ENCODE peak calls at places on chromosome 15, in nine cellular contexts. N is caudate nucleus; X is HuH-7.5; O is A549; Q is progenitor cell of endocrine pancreas; T is SW480; V is CD4-positive, alpha-beta T cell; L is stimulated activated CD4-positive, alpha-beta T cell treated with anti-CD3 and anti-CD28 coated beads, Interleukin-12 subunit alpha, Interleukin-12 subunit beta, amount 100 ng/mL, for 24 hours; U is fibroblast of lung. J is an unnamed sample.

GRCh38 chr15:89489376-89489775 is 7.0 kb downstream of the RHCG start:
- DNase-seq in N (no peak), X (no peak), O (no peak), Q (no peak), T (no peak), V (no peak), L (no peak), U (no peak), J (no peak)

GRCh38 chr15:70763950-70764730 is 782 bp upstream of the UACA start:
- DNase-seq in N (no peak), X (no peak), O (no peak), Q (no peak), T (no peak), V (no peak), L (no peak), U (no peak), J (no peak)

GRCh38 chr15:57555270-57555669 is 36.4 kb upstream of the MYZAP start:
- DNase-seq in N (no peak), X (no peak), O (no peak), Q (no peak), T (no peak), V (no peak), L (no peak), U (peak; percentile 54), J (no peak)

GRCh38 chr15:95304116-95304873 is 1026.2 kb upstream of the NR2F2 start:
- DNase-seq in N (no peak), X (no peak), O (no peak), Q (no peak), T (no peak), V (no peak), L (no peak), U (peak; percentile 96), J (no peak)

GRCh38 chr15:75733761-75734651 is 21.4 kb upstream of the CSPG4 start:
- DNase-seq in N (no peak), X (no peak), O (no peak), Q (no peak), T (no peak), V (no peak), L (no peak), U (no peak), J (no peak)

GRCh38 chr15:37881237-37882013 is 53.0 kb upstream of the TMCO5A start:
- DNase-seq in N (no peak), X (no peak), O (no peak), Q (no peak), T (no peak), V (no peak), L (no peak), U (no peak), J (no peak)

GRCh38 chr15:67548862-67549651 is 6.6 kb downstream of the MAP2K5 start:
- DNase-seq in N (no peak), X (no peak), O (no peak), Q (no peak), T (no peak), V (no peak), L (no peak), U (no peak), J (no peak)

GRCh38 chr15:48061588-48061987 is 59.2 kb upstream of the SLC24A5 start:
- DNase-seq in N (no peak), X (no peak), O (no peak), Q (no peak), T (no peak), V (no peak), L (no peak), U (no peak), J (no peak)

GRCh38 chr15:74531144-74531811 is 9.7 kb upstream of the ARID3B start:
- DNase-seq in N (no peak), X (no peak), O (no peak), Q (no peak), T (peak; percentile 55), V (no peak), L (no peak), U (peak; percentile 69), J (no peak)

GRCh38 chr15:38130739-38131498 is 121.7 kb upstream of the SPRED1 start:
- DNase-seq in N (no peak), X (no peak), O (no peak), Q (no peak), T (peak; percentile 68), V (no peak), L (no peak), U (peak; percentile 99), J (no peak)

GRCh38 chr15:25684521-25685215 is 178.5 kb downstream of the ATP10A start:
- DNase-seq in N (no peak), X (no peak), O (no peak), Q (no peak), T (no peak), V (no peak), L (no peak), U (peak; percentile 57), J (no peak)

GRCh38 chr15:60155661-60156060 is 151.6 kb downstream of the FOXB1 start:
- DNase-seq in N (no peak), X (no peak), O (no peak), Q (no peak), T (no peak), V (no peak), L (no peak), U (peak; percentile 19), J (no peak)

GRCh38 chr15:90648137-90649070 is 68.7 kb upstream of the BLM start:
- DNase-seq in N (no peak), X (peak; percentile 86), O (peak; percentile 77), Q (peak; percentile 43), T (peak; percentile 47), V (peak; percentile 43), L (peak; percentile 46), U (peak; percentile 91), J (peak; percentile 76)

GRCh38 chr15:67880651-67881182 is 40.9 kb upstream of the RNU6-1 start:
- DNase-seq in N (no peak), X (no peak), O (peak; percentile 30), Q (no peak), T (no peak), V (no peak), L (no peak), U (no peak), J (no peak)

GRCh38 chr15:29952245-29952644 is 130.0 kb upstream of the TJP1 start:
- DNase-seq in N (peak; percentile 22), X (no peak), O (no peak), Q (no peak), T (no peak), V (no peak), L (no peak), U (no peak), J (no peak)

GRCh38 chr15:101128191-101128590 is 123.7 kb downstream of the CHSY1 start:
- DNase-seq in N (no peak), X (no peak), O (no peak), Q (no peak), T (no peak), V (no peak), L (no peak), U (peak; percentile 100), J (no peak)

GRCh38 chr15:63703641-63704040 is 106.5 kb downstream of the FBXL22 start:
- DNase-seq in N (no peak), X (no peak), O (no peak), Q (no peak), T (no peak), V (no peak), L (no peak), U (no peak), J (no peak)

J was measured in germinal center.